ENCODE peak calls at places on chromosome 10, in four cellular contexts. E is T follicular helper cell; O is SHP77 treated with DMSO at 0.1 percent for 48 hours; X is stimulated activated CD4-positive, alpha-beta T cell treated with anti-CD3 and anti-CD28 coated beads, Interleukin-4, amount 100 ng/mL, for 24 hours. P is an unnamed sample.
A peak's percentile ranks its signal among the peaks of the same experiment; 100 is the strongest.

GRCh38 chr10:43124094-43124521 is 14.1 kb upstream of the CSGALNACT2 start:
- DNase-seq in E (no peak), O (no peak), X (no peak), P (no peak)

GRCh38 chr10:133394801-133395221 is 854 bp downstream of the MTG1 start:
- DNase-seq in E (no peak), O (no peak), X (no peak), P (no peak)

GRCh38 chr10:86102031-86102430 is 264.6 kb downstream of the GRID1 start:
- DNase-seq in E (no peak), O (no peak), X (no peak), P (no peak)

GRCh38 chr10:111037868-111038267 is 39.0 kb upstream of the ADRA2A start:
- DNase-seq in E (no peak), O (no peak), X (no peak), P (no peak)

GRCh38 chr10:80137926-80138325 is 5.4 kb downstream of the PLAC9 start:
- DNase-seq in E (no peak), O (no peak), X (no peak), P (no peak)

GRCh38 chr10:62907470-62908212 is 91.5 kb upstream of the EGR2 start:
- DNase-seq in E (no peak), O (no peak), X (no peak), P (no peak)

GRCh38 chr10:8389630-8390029 is 335.1 kb downstream of the GATA3 start:
- DNase-seq in E (no peak), O (no peak), X (no peak), P (no peak)

GRCh38 chr10:34121974-34122282 is 693.2 kb downstream of the PARD3 start:
- DNase-seq in E (no peak), O (no peak), X (no peak), P (peak; percentile 37)

GRCh38 chr10:131131726-131132561 is 179.6 kb downstream of the TCERG1L start:
- DNase-seq in E (no peak), O (no peak), X (no peak), P (no peak)

P was measured in activated CD8-positive, alpha-beta T cell treated with anti-CD3 and anti-CD28 coated beads, Interleukin-2, amount 10 ng/mL, durations not matched to agents 7 days and 5 days.